ENCODE peak calls at places on chromosomes 7 and 10, in four cellular contexts. N is neural progenitor cell, E is upper lobe of right lung, G is A549. S is an unnamed sample.

GRCh38 chr10:68543004-68543918 is 15.9 kb upstream of the SLC25A16 start:
- DNase-seq in N (no peak), E (no peak), G (peak; percentile 36), S (no peak)

GRCh38 chr10:23081891-23082290 is 13.5 kb upstream of the MSRB2 start:
- DNase-seq in N (no peak), E (no peak), G (peak; percentile 51), S (no peak)

GRCh38 chr7:70193514-70193913 is 595.2 kb downstream of the AUTS2 start:
- DNase-seq in N (no peak), E (no peak), G (peak; percentile 4), S (no peak)

GRCh38 chr10:13448216-13448615 is 80.6 kb downstream of the BEND7 start:
- DNase-seq in N (no peak), E (no peak), G (no peak), S (no peak)

GRCh38 chr10:61993676-61994401 is 92.3 kb downstream of the ARID5B start:
- DNase-seq in N (no peak), E (no peak), G (no peak), S (no peak)

GRCh38 chr7:134844200-134844599 is 64.8 kb downstream of the CALD1 start:
- DNase-seq in N (no peak), E (no peak), G (no peak), S (no peak)

GRCh38 chr10:2122431-2123124 is 385.3 kb upstream of the ADARB2 start:
- DNase-seq in N (no peak), E (no peak), G (no peak), S (no peak)

GRCh38 chr7:157906583-157906982 is 569.8 kb downstream of the DNAJB6 start:
- DNase-seq in N (no peak), E (no peak), G (no peak), S (no peak)

GRCh38 chr10:69146756-69147155 is 22.8 kb downstream of the VPS26A start:
- DNase-seq in N (no peak), E (no peak), G (no peak), S (no peak)

GRCh38 chr10:62829622-62830021 is 13.5 kb upstream of the EGR2 start:
- DNase-seq in N (no peak), E (no peak), G (no peak), S (no peak)

GRCh38 chr7:93715234-93715633 is 140.7 kb upstream of the CALCR start:
- DNase-seq in N (peak; percentile 64), E (peak; percentile 68), G (peak; percentile 74), S (no peak)

GRCh38 chr10:133094286-133094685 is 6.6 kb downstream of the ADGRA1 start:
- DNase-seq in N (no peak), E (no peak), G (no peak), S (no peak)

GRCh38 chr10:68665841-68666240 is 55.2 kb upstream of the CCAR1 start:
- DNase-seq in N (no peak), E (no peak), G (no peak), S (no peak)

GRCh38 chr10:88582806-88583583 is at the start of gene RNLS:
- DNase-seq in N (peak; percentile 69), E (peak; percentile 87), G (peak; percentile 74), S (peak; percentile 21)

GRCh38 chr7:92133737-92134270 is 473 bp downstream of the CYP51A1 start:
- DNase-seq in N (peak; percentile 92), E (peak; percentile 87), G (peak; percentile 78), S (peak; percentile 40)

GRCh38 chr7:2217716-2218443 is 14.9 kb downstream of the MAD1L1 start:
- DNase-seq in N (no peak), E (no peak), G (no peak), S (no peak)

GRCh38 chr10:25556457-25556856 is 377.6 kb upstream of the MYO3A start:
- DNase-seq in N (no peak), E (no peak), G (peak; percentile 14), S (no peak)

GRCh38 chr7:95026018-95026417 is 118.6 kb downstream of the PPP1R9A start:
- DNase-seq in N (no peak), E (no peak), G (no peak), S (no peak)

GRCh38 chr7:130294314-130294713 is 1.4 kb downstream of the CPA4 start:
- DNase-seq in N (no peak), E (no peak), G (no peak), S (no peak)

GRCh38 chr7:137527634-137528033 is 184.1 kb upstream of the PTN start:
- DNase-seq in N (no peak), E (no peak), G (no peak), S (no peak)

GRCh38 chr10:121819049-121819448 is 108.8 kb downstream of the ATE1 start:
- DNase-seq in N (no peak), E (no peak), G (no peak), S (no peak)

GRCh38 chr7:20244334-20244733 is 27.1 kb upstream of the MACC1 start:
- DNase-seq in N (no peak), E (no peak), G (no peak), S (no peak)

GRCh38 chr10:55629792-55630490 is 731.1 kb downstream of the ZWINT start:
- DNase-seq in N (peak; percentile 75), E (peak; percentile 64), G (peak; percentile 75), S (no peak)

GRCh38 chr7:15685358-15686181 is 913 bp downstream of the MEOX2 start:
- DNase-seq in N (peak; percentile 58), E (no peak), G (no peak), S (no peak)

GRCh38 chr7:117405519-117405918 is 21.8 kb downstream of the ASZ1 start:
- DNase-seq in N (peak; percentile 7), E (no peak), G (no peak), S (no peak)

GRCh38 chr7:36994456-36995112 is 270.3 kb upstream of the AOAH start:
- DNase-seq in N (no peak), E (no peak), G (no peak), S (no peak)

GRCh38 chr7:64838691-64839090 is 44.5 kb downstream of the ZNF138 start:
- DNase-seq in N (no peak), E (no peak), G (no peak), S (no peak)

GRCh38 chr10:91590904-91591791 is 41.7 kb downstream of the PPP1R3C start:
- DNase-seq in N (no peak), E (no peak), G (peak; percentile 91), S (no peak)

GRCh38 chr10:42744134-42744701 is 38.4 kb upstream of the BMS1 start:
- DNase-seq in N (no peak), E (no peak), G (no peak), S (no peak)

GRCh38 chr7:99109108-99110051 is 34.5 kb downstream of the SMURF1 start:
- DNase-seq in N (no peak), E (no peak), G (no peak), S (peak; percentile 56)

GRCh38 chr7:55065511-55066229 is 46.9 kb downstream of the EGFR start:
- DNase-seq in N (peak; percentile 34), E (no peak), G (peak; percentile 84), S (no peak)

GRCh38 chr7:17769918-17770317 is 170.4 kb downstream of the SNX13 start:
- DNase-seq in N (peak; percentile 78), E (no peak), G (peak; percentile 77), S (peak; percentile 16)

GRCh38 chr7:80929619-80930018 is 10.8 kb upstream of the SEMA3C start:
- DNase-seq in N (no peak), E (no peak), G (no peak), S (no peak)

GRCh38 chr10:65802391-65802790 is 1123.4 kb upstream of the LRRTM3 start:
- DNase-seq in N (no peak), E (no peak), G (no peak), S (no peak)

DNA sequence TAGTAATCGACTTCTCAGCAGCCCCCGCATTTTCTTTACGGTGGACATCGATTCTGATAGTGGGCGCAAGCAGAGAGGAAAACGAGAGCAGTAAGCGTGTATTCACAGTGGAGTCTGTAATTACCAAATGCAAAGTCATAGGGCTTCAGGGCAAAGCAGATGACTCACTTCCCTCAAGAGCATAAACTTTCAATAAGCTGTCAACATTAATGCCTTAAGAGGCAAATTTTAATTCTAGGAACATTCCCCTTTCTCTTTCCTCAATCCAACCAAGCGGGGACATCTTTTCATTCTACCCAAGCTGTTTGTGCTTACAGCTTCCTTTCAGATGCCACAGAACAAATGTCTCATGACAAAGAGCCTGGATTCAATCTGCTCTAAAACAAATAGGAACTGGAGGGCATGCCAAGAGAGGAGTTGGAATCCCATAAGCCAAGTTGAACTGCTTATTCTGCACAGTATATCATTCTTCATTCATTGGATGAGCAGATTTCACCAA is 48.6 kb downstream of the MALSU1 start:
- DNase-seq in N (no peak), E (no peak), G (peak; percentile 60), S (no peak)
- H3K4me1 ChIP-seq in N (peaks cover 55% of the 10 kb centered on the region), E (no peaks in the 10 kb centered on the region), G (peaks cover 40% of the 10 kb centered on the region), S (peaks cover 8% of the 10 kb centered on the region)

DNA sequence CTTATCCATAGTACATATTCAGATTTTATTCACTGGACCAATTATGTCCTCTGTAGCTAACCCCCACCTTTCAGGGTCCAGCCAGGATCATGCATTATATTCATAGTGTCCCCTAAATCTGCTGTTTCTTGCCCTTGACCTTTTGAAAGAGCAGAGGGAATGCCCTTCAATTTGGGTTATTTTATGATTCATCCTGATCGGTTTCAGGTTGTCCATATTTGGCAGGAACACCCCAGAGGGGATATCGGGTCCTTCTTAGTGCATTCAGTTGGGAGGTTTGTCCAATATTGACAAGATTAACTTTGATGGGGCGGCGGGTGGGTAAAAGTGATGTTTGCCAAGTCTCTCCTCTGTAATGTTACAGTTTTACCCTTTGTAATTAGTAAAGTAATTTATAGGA is 60.9 kb downstream of the SHH start:
- DNase-seq in N (no peak), E (no peak), G (no peak), S (no peak)
- H3K4me1 ChIP-seq in N (peaks cover 26% of the 10 kb centered on the region), E (peaks cover 51% of the 10 kb centered on the region), G (no peaks in the 10 kb centered on the region), S (peaks cover 32% of the 10 kb centered on the region)

GRCh38 chr7:101935521-101936141 is 118.2 kb downstream of the CUX1 start:
- DNase-seq in N (no peak), E (peak; percentile 35), G (no peak), S (no peak)
- H3K4me1 ChIP-seq in N (peaks cover 38% of the 10 kb centered on the region), E (peaks cover 21% of the 10 kb centered on the region), G (peaks cover 39% of the 10 kb centered on the region), S (no peaks in the 10 kb centered on the region)

GRCh38 chr10:49112098-49112497 is 3.2 kb downstream of the VSTM4 start:
- DNase-seq in N (no peak), E (no peak), G (no peak), S (no peak)
- H3K4me1 ChIP-seq in N (peaks cover 6% of the 10 kb centered on the region), E (peaks cover 29% of the 10 kb centered on the region), G (no peaks in the 10 kb centered on the region), S (no peaks in the 10 kb centered on the region)

DNA sequence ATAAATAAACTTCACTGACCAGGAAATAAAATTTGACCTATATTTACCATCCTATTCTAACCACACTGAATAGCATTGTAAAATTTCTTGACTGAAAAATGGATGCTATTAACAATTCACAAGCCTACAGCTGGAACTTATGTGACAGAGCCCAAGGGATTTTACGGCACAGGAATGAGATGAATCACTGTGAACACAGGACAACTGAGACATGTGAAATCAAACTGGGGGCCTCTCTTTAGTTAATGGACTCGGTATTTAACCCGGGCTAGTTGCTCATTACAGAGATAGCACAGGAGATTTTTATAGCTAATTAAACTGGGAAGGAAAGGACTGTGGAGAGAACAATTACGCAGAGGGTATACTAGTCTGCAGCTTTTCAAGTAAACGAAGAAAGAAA is 100.6 kb downstream of the MICU1 start:
- DNase-seq in N (no peak), E (no peak), G (peak; percentile 56), S (no peak)
- H3K4me1 ChIP-seq in N (peaks cover 8% of the 10 kb centered on the region), E (no peaks in the 10 kb centered on the region), G (peaks cover 39% of the 10 kb centered on the region), S (no peaks in the 10 kb centered on the region)

GRCh38 chr7:23597064-23597907 is at the start of gene CCDC126:
- DNase-seq in N (peak; percentile 96), E (peak; percentile 97), G (peak; percentile 90), S (peak; percentile 76)

GRCh38 chr7:23598321-23598720 is 1.1 kb downstream of the CCDC126 start:
- DNase-seq in N (no peak), E (no peak), G (no peak), S (no peak)

GRCh38 chr7:23597908-23598224 is 684 bp downstream of the CCDC126 start:
- DNase-seq in N (no peak), E (no peak), G (no peak), S (no peak)

GRCh38 chr7:23603632-23604295 is 6.6 kb downstream of the CCDC126 start:
- DNase-seq in N (no peak), E (no peak), G (no peak), S (no peak)

GRCh38 chr7:23600251-23600650 is 3.1 kb downstream of the CCDC126 start:
- DNase-seq in N (no peak), E (no peak), G (no peak), S (no peak)
- H3K4me1 ChIP-seq in N (peaks cover 15% of the 10 kb centered on the region), E (peaks cover 9% of the 10 kb centered on the region), G (peaks cover 7% of the 10 kb centered on the region), S (peaks cover 21% of the 10 kb centered on the region)